ENCODE peak calls at places on chromosomes 4 and X, in five cellular contexts. One of them, this sample, is unnamed.

GRCh38 chr4:73069338-73070071 is at the start of gene COX18:
- DNase-seq in CD8-positive, alpha-beta memory T cell: peak
- DNase-seq in neural progenitor cell: peak
- DNase-seq in Caco-2: peak
- DNase-seq in heart left ventricle: peak
- DNase-seq in this sample: peak

GRCh38 chr4:68906238-68907137 is 45.1 kb downstream of the UGT2A3 start:
- DNase-seq in Caco-2: peak
- DNase-seq in heart left ventricle: no peak
- DNase-seq in CD8-positive, alpha-beta memory T cell: no peak
- DNase-seq in neural progenitor cell: peak
- DNase-seq in this sample: no peak

GRCh38 chr4:68368566-68369473 is 18.9 kb upstream of the YTHDC1 start:
- DNase-seq in neural progenitor cell: no peak
- DNase-seq in Caco-2: peak
- DNase-seq in heart left ventricle: no peak
- DNase-seq in CD8-positive, alpha-beta memory T cell: no peak
- DNase-seq in this sample: no peak

GRCh38 chr4:151228196-151229119 is 48.5 kb upstream of the PRSS48 start:
- DNase-seq in Caco-2: no peak
- DNase-seq in heart left ventricle: no peak
- DNase-seq in CD8-positive, alpha-beta memory T cell: no peak
- DNase-seq in neural progenitor cell: no peak
- DNase-seq in this sample: no peak

GRCh38 chr4:25457053-25457715 is 80.1 kb downstream of the ANAPC4 start:
- DNase-seq in neural progenitor cell: no peak
- DNase-seq in heart left ventricle: no peak
- DNase-seq in CD8-positive, alpha-beta memory T cell: no peak
- DNase-seq in Caco-2: no peak
- DNase-seq in this sample: no peak

GRCh38 chrX:104324461-104324860 is 69.7 kb upstream of the ESX1 start:
- DNase-seq in Caco-2: no peak
- DNase-seq in neural progenitor cell: no peak
- DNase-seq in heart left ventricle: no peak
- DNase-seq in CD8-positive, alpha-beta memory T cell: no peak
- DNase-seq in this sample: no peak

GRCh38 chrX:119753639-119754257 is 4.6 kb upstream of the SOWAHD start:
- DNase-seq in neural progenitor cell: peak
- DNase-seq in heart left ventricle: no peak
- DNase-seq in Caco-2: no peak
- DNase-seq in CD8-positive, alpha-beta memory T cell: peak
- DNase-seq in this sample: no peak

GRCh38 chr4:147824884-147825283 is 93.0 kb downstream of the ARHGAP10 start:
- DNase-seq in CD8-positive, alpha-beta memory T cell: no peak
- DNase-seq in heart left ventricle: no peak
- DNase-seq in neural progenitor cell: no peak
- DNase-seq in Caco-2: no peak
- DNase-seq in this sample: no peak

GRCh38 chr4:144872508-144873293 is 225.3 kb downstream of the ANAPC10 start:
- DNase-seq in Caco-2: no peak
- DNase-seq in CD8-positive, alpha-beta memory T cell: no peak
- DNase-seq in heart left ventricle: no peak
- DNase-seq in neural progenitor cell: no peak
- DNase-seq in this sample: peak

GRCh38 chr4:105154576-105154975 is 7.9 kb downstream of the TET2 start:
- DNase-seq in heart left ventricle: no peak
- DNase-seq in Caco-2: no peak
- DNase-seq in neural progenitor cell: no peak
- DNase-seq in CD8-positive, alpha-beta memory T cell: no peak
- DNase-seq in this sample: no peak

GRCh38 chr4:910366-911091 is 21.6 kb downstream of the GAK start:
- DNase-seq in CD8-positive, alpha-beta memory T cell: no peak
- DNase-seq in Caco-2: no peak
- DNase-seq in neural progenitor cell: no peak
- DNase-seq in heart left ventricle: no peak
- DNase-seq in this sample: no peak

GRCh38 chr4:145340071-145340695 is 141.5 kb upstream of the SMAD1 start:
- DNase-seq in Caco-2: peak
- DNase-seq in heart left ventricle: no peak
- DNase-seq in neural progenitor cell: no peak
- DNase-seq in CD8-positive, alpha-beta memory T cell: no peak
- DNase-seq in this sample: no peak

GRCh38 chr4:27463816-27464215 is 603.2 kb downstream of the STIM2 start:
- DNase-seq in heart left ventricle: no peak
- DNase-seq in Caco-2: no peak
- DNase-seq in neural progenitor cell: no peak
- DNase-seq in CD8-positive, alpha-beta memory T cell: no peak
- DNase-seq in this sample: no peak

GRCh38 chrX:4674028-4674782 is 960.8 kb upstream of the PRKX start:
- DNase-seq in heart left ventricle: no peak
- DNase-seq in Caco-2: no peak
- DNase-seq in neural progenitor cell: no peak
- DNase-seq in CD8-positive, alpha-beta memory T cell: no peak
- DNase-seq in this sample: no peak

GRCh38 chr4:176195184-176195978 is at the start of gene SPATA4:
- DNase-seq in neural progenitor cell: peak
- DNase-seq in Caco-2: peak
- DNase-seq in heart left ventricle: peak
- DNase-seq in CD8-positive, alpha-beta memory T cell: peak
- DNase-seq in this sample: peak

GRCh38 chr4:159607824-159608223 is 504.9 kb downstream of the RAPGEF2 start:
- DNase-seq in CD8-positive, alpha-beta memory T cell: no peak
- DNase-seq in Caco-2: no peak
- DNase-seq in heart left ventricle: no peak
- DNase-seq in neural progenitor cell: peak
- DNase-seq in this sample: no peak

GRCh38 chr4:85725727-85726170 is 250.8 kb downstream of the ARHGAP24 start:
- DNase-seq in CD8-positive, alpha-beta memory T cell: no peak
- DNase-seq in neural progenitor cell: no peak
- DNase-seq in heart left ventricle: peak
- DNase-seq in Caco-2: no peak
- DNase-seq in this sample: no peak

GRCh38 chrX:46577116-46578005 is 3.8 kb downstream of the CHST7 start:
- DNase-seq in Caco-2: no peak
- DNase-seq in heart left ventricle: no peak
- DNase-seq in neural progenitor cell: no peak
- DNase-seq in CD8-positive, alpha-beta memory T cell: no peak
- DNase-seq in this sample: no peak
- H3K4me3 ChIP-seq in Caco-2: no peak
- H3K4me3 ChIP-seq in heart left ventricle: peak
- H3K4me3 ChIP-seq in neural progenitor cell: no peak
- H3K4me3 ChIP-seq in CD8-positive, alpha-beta memory T cell: no peak
- H3K4me3 ChIP-seq in this sample: no peak

GRCh38 chrX:106619797-106620196 is 8.0 kb downstream of the RADX start:
- DNase-seq in neural progenitor cell: no peak
- DNase-seq in heart left ventricle: no peak
- DNase-seq in CD8-positive, alpha-beta memory T cell: no peak
- DNase-seq in Caco-2: no peak
- DNase-seq in this sample: no peak

DNA sequence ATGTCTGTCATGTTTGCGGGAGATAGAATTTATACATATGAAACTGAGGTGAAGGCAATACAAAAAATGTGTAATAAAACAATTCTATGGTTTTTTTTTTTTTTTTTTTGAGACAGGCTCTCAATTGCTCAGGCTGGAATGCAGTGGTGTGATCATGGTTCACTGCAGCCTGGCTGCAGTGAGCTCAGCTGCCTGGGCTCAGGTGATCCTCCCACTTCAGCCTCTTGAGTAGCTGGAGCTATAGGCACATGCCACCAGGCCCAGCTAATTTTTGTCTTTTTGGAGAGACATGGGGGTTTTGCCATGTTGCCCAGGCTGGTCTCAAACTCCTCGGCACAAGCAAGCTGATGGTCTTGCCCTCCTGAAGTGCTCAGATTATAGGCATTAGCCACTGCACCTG is 10.1 kb downstream of the RADX start:
- DNase-seq in Caco-2: no peak
- DNase-seq in CD8-positive, alpha-beta memory T cell: no peak
- DNase-seq in neural progenitor cell: no peak
- DNase-seq in heart left ventricle: no peak
- DNase-seq in this sample: no peak
- H3K4me3 ChIP-seq in Caco-2: no peak
- H3K4me3 ChIP-seq in CD8-positive, alpha-beta memory T cell: no peak
- H3K4me3 ChIP-seq in neural progenitor cell: no peak
- H3K4me3 ChIP-seq in heart left ventricle: no peak
- H3K4me3 ChIP-seq in this sample: no peak

DNA sequence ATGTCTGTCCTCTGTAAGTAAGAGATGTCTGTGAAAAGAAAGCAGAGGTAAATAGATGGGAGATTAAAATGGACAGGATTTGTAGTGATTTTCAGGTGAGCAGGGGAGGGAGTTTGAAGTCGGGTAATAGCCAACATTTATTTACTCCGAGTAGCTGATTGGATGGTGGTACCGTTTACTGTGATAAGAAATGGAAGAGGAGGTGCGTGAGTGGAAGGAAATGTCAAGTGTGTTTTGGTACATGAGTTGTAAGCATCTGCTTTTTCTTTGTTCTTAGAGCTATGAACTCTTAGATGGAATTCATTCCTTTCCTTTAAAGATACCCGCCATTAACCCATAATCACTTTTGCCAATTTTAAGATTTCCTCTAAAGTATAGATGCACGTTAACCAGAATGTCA is 45.5 kb downstream of the SGMS2 start:
- DNase-seq in Caco-2: no peak
- DNase-seq in heart left ventricle: no peak
- DNase-seq in CD8-positive, alpha-beta memory T cell: no peak
- DNase-seq in neural progenitor cell: no peak
- DNase-seq in this sample: no peak
- H3K4me3 ChIP-seq in Caco-2: no peak
- H3K4me3 ChIP-seq in heart left ventricle: no peak
- H3K4me3 ChIP-seq in CD8-positive, alpha-beta memory T cell: no peak
- H3K4me3 ChIP-seq in neural progenitor cell: no peak
- H3K4me3 ChIP-seq in this sample: no peak

GRCh38 chrX:95949588-95949987 is 735.1 kb upstream of the DIAPH2 start:
- DNase-seq in Caco-2: no peak
- DNase-seq in CD8-positive, alpha-beta memory T cell: no peak
- DNase-seq in heart left ventricle: no peak
- DNase-seq in neural progenitor cell: no peak
- DNase-seq in this sample: no peak

GRCh38 chrX:95945528-95945927 is 739.1 kb upstream of the DIAPH2 start:
- DNase-seq in heart left ventricle: no peak
- DNase-seq in CD8-positive, alpha-beta memory T cell: no peak
- DNase-seq in neural progenitor cell: no peak
- DNase-seq in Caco-2: no peak
- DNase-seq in this sample: no peak

GRCh38 chrX:95950679-95951078 is 734.0 kb upstream of the DIAPH2 start:
- DNase-seq in heart left ventricle: no peak
- DNase-seq in Caco-2: no peak
- DNase-seq in CD8-positive, alpha-beta memory T cell: no peak
- DNase-seq in neural progenitor cell: no peak
- DNase-seq in this sample: no peak
- H3K4me3 ChIP-seq in heart left ventricle: no peak
- H3K4me3 ChIP-seq in Caco-2: no peak
- H3K4me3 ChIP-seq in CD8-positive, alpha-beta memory T cell: no peak
- H3K4me3 ChIP-seq in neural progenitor cell: no peak
- H3K4me3 ChIP-seq in this sample: no peak

GRCh38 chrX:43664708-43665107 is 8.6 kb downstream of the MAOA start:
- DNase-seq in heart left ventricle: no peak
- DNase-seq in Caco-2: no peak
- DNase-seq in CD8-positive, alpha-beta memory T cell: no peak
- DNase-seq in neural progenitor cell: no peak
- DNase-seq in this sample: no peak

GRCh38 chrX:43666301-43666912 is 10.3 kb downstream of the MAOA start:
- DNase-seq in neural progenitor cell: no peak
- DNase-seq in Caco-2: no peak
- DNase-seq in CD8-positive, alpha-beta memory T cell: no peak
- DNase-seq in heart left ventricle: no peak
- DNase-seq in this sample: no peak

GRCh38 chrX:43663173-43663572 is 7.1 kb downstream of the MAOA start:
- DNase-seq in heart left ventricle: no peak
- DNase-seq in Caco-2: no peak
- DNase-seq in neural progenitor cell: no peak
- DNase-seq in CD8-positive, alpha-beta memory T cell: no peak
- DNase-seq in this sample: no peak

GRCh38 chrX:43664258-43664657 is 8.2 kb downstream of the MAOA start:
- DNase-seq in Caco-2: no peak
- DNase-seq in heart left ventricle: no peak
- DNase-seq in CD8-positive, alpha-beta memory T cell: no peak
- DNase-seq in neural progenitor cell: no peak
- DNase-seq in this sample: no peak

GRCh38 chrX:43661521-43662240 is 5.6 kb downstream of the MAOA start:
- DNase-seq in Caco-2: no peak
- DNase-seq in CD8-positive, alpha-beta memory T cell: no peak
- DNase-seq in heart left ventricle: no peak
- DNase-seq in neural progenitor cell: no peak
- DNase-seq in this sample: peak
- H3K4me3 ChIP-seq in Caco-2: no peak
- H3K4me3 ChIP-seq in CD8-positive, alpha-beta memory T cell: no peak
- H3K4me3 ChIP-seq in heart left ventricle: no peak
- H3K4me3 ChIP-seq in neural progenitor cell: no peak
- H3K4me3 ChIP-seq in this sample: no peak

DNA sequence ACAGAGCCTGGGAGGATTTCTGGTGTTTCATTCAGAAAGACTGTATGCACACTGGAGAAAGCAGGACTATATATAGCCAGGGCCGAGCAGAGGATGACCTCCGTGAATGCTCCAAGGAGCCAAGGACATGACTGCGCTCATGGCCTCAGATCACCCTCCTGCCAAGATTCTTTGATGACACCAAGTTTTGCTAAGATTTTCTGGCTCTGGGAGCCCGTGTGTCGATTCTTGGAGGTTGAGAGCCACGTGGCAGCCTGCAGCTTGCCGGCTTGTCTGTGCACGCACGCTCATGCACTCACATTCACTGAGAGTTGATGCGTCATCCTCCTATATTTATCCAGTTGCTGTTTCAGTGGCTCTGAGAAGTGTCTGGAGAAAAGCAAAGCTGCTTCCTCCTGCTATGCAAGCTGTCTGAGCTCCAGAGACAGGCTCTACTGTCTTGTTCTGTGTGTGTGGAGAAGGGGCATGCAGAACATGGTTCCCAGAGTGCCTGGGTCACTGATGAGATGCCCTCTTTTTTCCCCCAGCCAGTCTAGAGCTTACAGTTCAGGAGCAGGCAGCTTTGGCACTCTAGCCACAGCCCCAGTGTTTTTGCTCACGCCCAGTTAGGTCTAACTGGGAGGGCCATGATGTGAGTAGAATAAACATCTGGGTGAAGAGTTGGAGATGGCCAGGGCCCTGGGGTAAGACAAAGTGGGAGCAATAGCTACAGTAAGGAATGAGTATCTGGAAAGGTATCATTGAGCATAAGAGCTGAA is 64.9 kb upstream of the SCOC start:
- DNase-seq in neural progenitor cell: no peak
- DNase-seq in heart left ventricle: peak
- DNase-seq in Caco-2: no peak
- DNase-seq in CD8-positive, alpha-beta memory T cell: no peak
- DNase-seq in this sample: peak
- H3K4me3 ChIP-seq in neural progenitor cell: no peak
- H3K4me3 ChIP-seq in heart left ventricle: no peak
- H3K4me3 ChIP-seq in Caco-2: no peak
- H3K4me3 ChIP-seq in CD8-positive, alpha-beta memory T cell: no peak
- H3K4me3 ChIP-seq in this sample: no peak

This sample was measured in uterus.